ENCODE peak calls at places on chromosomes 2 and 18, in eight cellular contexts. P, Y, W, H, L, U, R and G are unnamed samples.
A peak's percentile ranks its signal among the peaks of the same experiment; 100 is the strongest.

GRCh38 chr2:208698114-208698513 is 291.5 kb downstream of the PTH2R start:
- DNase-seq in H (no peak), P (no peak), Y (no peak), L (no peak), W (no peak), U (no peak), R (no peak), G (no peak)

GRCh38 chr2:238684362-238685326 is 163.2 kb upstream of the TWIST2 start:
- DNase-seq in L (peak; percentile 95), H (no peak), P (no peak), W (no peak), U (no peak), R (no peak), Y (peak; percentile 100), G (peak; percentile 100)

GRCh38 chr2:138079976-138080375 is 115.7 kb downstream of the HNMT start:
- DNase-seq in Y (no peak), U (no peak), L (no peak), P (no peak), R (no peak), W (no peak), H (no peak), G (no peak)

GRCh38 chr2:38375711-38376345 is 1.2 kb downstream of the ATL2 start:
- DNase-seq in W (no peak), P (no peak), R (no peak), H (no peak), Y (no peak), L (no peak), U (no peak), G (peak; percentile 33)

GRCh38 chr2:208607694-208608093 is 201.1 kb downstream of the PTH2R start:
- DNase-seq in Y (no peak), H (no peak), U (no peak), R (no peak), L (no peak), P (no peak), W (no peak), G (no peak)

GRCh38 chr2:190856985-190857384 is 23.6 kb upstream of the GLS start:
- DNase-seq in P (no peak), U (no peak), R (no peak), W (no peak), H (no peak), L (no peak), Y (no peak), G (no peak)

GRCh38 chr18:49472459-49472858 is 12.0 kb upstream of the DYM start:
- DNase-seq in H (no peak), W (no peak), R (no peak), L (no peak), P (no peak), U (no peak), Y (no peak), G (no peak)

GRCh38 chr2:62325398-62325797 is 129.5 kb downstream of the B3GNT2 start:
- DNase-seq in L (no peak), Y (no peak), U (no peak), W (no peak), H (no peak), R (no peak), P (no peak), G (no peak)

GRCh38 chr18:48827321-48828200 is 123.2 kb downstream of the SMAD7 start:
- DNase-seq in R (no peak), Y (peak; percentile 57), U (peak; percentile 69), L (peak; percentile 71), W (no peak), P (no peak), H (peak; percentile 74), G (peak; percentile 56)

GRCh38 chr2:134736167-134736885 is 17.5 kb upstream of the TMEM163 start:
- DNase-seq in W (no peak), Y (peak; percentile 17), R (no peak), U (no peak), L (peak; percentile 74), H (peak; percentile 45), P (no peak), G (peak; percentile 73)

GRCh38 chr2:42446503-42447271 is 47.1 kb downstream of the KCNG3 start:
- DNase-seq in L (no peak), U (no peak), H (no peak), Y (no peak), P (no peak), W (no peak), R (no peak), G (no peak)

GRCh38 chr18:31819106-31819924 is 58.6 kb upstream of the SLC25A52 start:
- DNase-seq in H (peak; percentile 58), P (no peak), U (no peak), L (peak; percentile 22), R (peak; percentile 33), W (peak; percentile 19), Y (peak; percentile 63), G (peak; percentile 74)

GRCh38 chr2:39241588-39241987 is 2.2 kb downstream of the CDKL4 start:
- DNase-seq in R (no peak), U (no peak), W (no peak), H (no peak), P (no peak), L (no peak), Y (no peak), G (no peak)

GRCh38 chr2:179974743-179975142 is 32.4 kb downstream of the CWC22 start:
- DNase-seq in R (no peak), H (no peak), L (peak; percentile 57), Y (no peak), P (no peak), W (no peak), U (no peak), G (peak; percentile 28)

GRCh38 chr18:25111382-25112070 is 240.4 kb downstream of the ZNF521 start:
- DNase-seq in P (no peak), W (no peak), U (no peak), R (no peak), Y (no peak), L (no peak), H (no peak), G (no peak)

GRCh38 chr2:32064021-32064678 is 794 bp downstream of the SPAST start:
- DNase-seq in P (no peak), Y (no peak), R (peak; percentile 41), H (peak; percentile 31), L (peak; percentile 7), W (peak; percentile 35), U (no peak), G (peak; percentile 1)

GRCh38 chr2:123993728-123994323 is 31.3 kb upstream of the CNTNAP5 start:
- DNase-seq in U (no peak), P (peak; percentile 48), W (peak; percentile 38), H (peak; percentile 59), L (peak; percentile 14), R (peak; percentile 10), Y (peak; percentile 24), G (peak; percentile 62)

GRCh38 chr2:223538920-223539440 is 63.2 kb downstream of the SCG2 start:
- DNase-seq in P (no peak), R (no peak), Y (no peak), W (no peak), L (no peak), U (no peak), H (no peak), G (peak; percentile 57)

GRCh38 chr2:66279024-66279423 is 155.9 kb upstream of the MEIS1 start:
- DNase-seq in R (no peak), L (no peak), Y (no peak), P (no peak), U (no peak), H (no peak), W (no peak), G (no peak)

GRCh38 chr2:66271777-66272176 is 163.1 kb upstream of the MEIS1 start:
- DNase-seq in U (no peak), H (no peak), P (no peak), L (no peak), Y (no peak), R (no peak), W (no peak), G (no peak)

GRCh38 chr2:66281980-66282379 is 152.9 kb upstream of the MEIS1 start:
- DNase-seq in Y (no peak), U (no peak), R (no peak), L (no peak), H (no peak), W (no peak), P (no peak), G (no peak)

GRCh38 chr2:66270247-66270646 is 164.7 kb upstream of the MEIS1 start:
- DNase-seq in R (no peak), Y (no peak), W (no peak), H (peak; percentile 51), L (no peak), P (no peak), U (no peak), G (no peak)

GRCh38 chr2:66275984-66276383 is 158.9 kb upstream of the MEIS1 start:
- DNase-seq in P (no peak), H (no peak), W (no peak), Y (peak; percentile 0), R (no peak), L (no peak), U (no peak), G (no peak)
- TF ChIP-seq CTCF in P (peak; percentile 41), H (peak; percentile 52), W (no peak), Y (peak; percentile 6), R (no peak), L (no peak), U (peak; percentile 51), G (no peak)

DNA sequence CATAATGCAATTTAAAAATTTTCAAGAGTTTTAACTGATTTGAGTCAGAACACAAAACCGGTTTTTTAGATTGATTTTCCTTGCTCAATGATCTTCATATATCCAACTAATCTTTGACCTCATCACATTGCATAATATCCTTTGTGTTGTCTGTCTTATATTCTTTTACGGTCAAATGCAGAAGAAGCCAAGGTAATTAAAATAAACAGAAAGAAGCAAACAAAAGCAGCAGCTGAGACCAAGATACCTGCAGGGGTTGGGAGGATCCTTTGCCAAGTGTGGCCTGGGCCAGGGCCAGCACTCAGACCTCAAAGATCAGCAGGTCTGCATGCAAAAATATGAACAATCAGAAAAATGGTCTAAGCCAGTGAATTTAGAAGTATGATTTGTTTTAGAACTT is 428.9 kb upstream of the NETO1 start:
- DNase-seq in Y (no peak), R (no peak), W (no peak), P (no peak), H (no peak), L (no peak), U (no peak), G (no peak)
- TF ChIP-seq CTCF in Y (no peak), R (no peak), W (no peak), P (no peak), H (no peak), L (no peak), U (no peak), G (no peak)

GRCh38 chr18:9612215-9612830 is 2.0 kb downstream of the PPP4R1 start:
- DNase-seq in H (no peak), W (peak; percentile 53), Y (peak; percentile 58), U (no peak), P (no peak), R (peak; percentile 39), L (no peak), G (peak; percentile 69)
- TF ChIP-seq CTCF in H (peak; percentile 58), W (peak; percentile 45), Y (peak; percentile 85), U (peak; percentile 73), P (peak; percentile 70), R (peak; percentile 46), L (peak; percentile 79), G (peak; percentile 73)

DNA sequence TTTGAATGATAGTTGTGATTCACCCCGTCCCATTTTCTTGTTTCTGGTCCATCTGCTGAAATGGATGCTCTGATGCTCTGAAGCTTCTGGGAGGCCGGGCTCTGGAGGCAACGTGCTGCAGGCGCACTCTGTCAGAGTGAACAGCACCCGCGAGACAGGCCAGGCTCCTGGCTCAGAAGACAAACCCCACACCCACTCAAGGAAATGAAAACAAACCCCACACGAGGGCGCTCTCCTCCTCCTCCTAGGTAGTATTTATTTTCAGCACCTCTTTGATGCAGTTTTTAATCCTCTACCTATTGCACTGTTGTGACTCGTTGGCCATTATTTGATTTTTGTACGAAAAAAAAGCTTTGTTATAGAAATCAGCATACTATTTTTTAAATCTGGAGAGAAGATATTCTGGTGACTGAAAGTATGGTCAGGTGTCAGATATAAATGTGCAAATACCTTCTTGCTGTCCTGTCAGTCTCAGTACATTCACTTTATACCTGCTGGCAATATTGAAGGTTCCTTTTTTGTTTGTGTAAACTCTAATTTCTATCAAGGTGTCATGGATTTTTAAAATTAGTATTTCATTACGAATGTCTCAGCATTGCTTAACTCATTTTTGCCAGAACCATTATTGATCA is 10.3 kb upstream of the CHST10 start:
- DNase-seq in U (no peak), H (peak; percentile 56), Y (peak; percentile 61), P (peak; percentile 35), W (peak; percentile 55), L (peak; percentile 54), R (peak; percentile 46), G (peak; percentile 70)
- TF ChIP-seq CTCF in U (peak; percentile 64), H (peak; percentile 71), Y (peak; percentile 44), P (peak; percentile 57), W (peak; percentile 37), L (peak; percentile 64), R (peak; percentile 39), G (peak; percentile 43)